ENCODE peak calls at places on chromosomes 5 and 9, in five cellular contexts. N is trophoblast cell, D is NCI-H1092 treated with DMSO at 0.1 percent for 48 hours, K is neural crest cell, V is tibial nerve. W is an unnamed sample.

GRCh38 chr9:78437721-78438610 is 141.0 kb downstream of the PSAT1 start:
- DNase-seq in D (no peak), N (no peak), K (no peak), V (no peak), W (no peak)

GRCh38 chr5:173714551-173715428 is 98.3 kb upstream of the BOD1 start:
- DNase-seq in D (no peak), V (no peak), K (no peak), N (peak), W (no peak)

GRCh38 chr5:134543820-134544692 is 18.6 kb downstream of the JADE2 start:
- DNase-seq in N (no peak), K (no peak), D (no peak), V (no peak), W (no peak)

GRCh38 chr9:124960409-124960752 is 19.5 kb upstream of the GOLGA1 start:
- DNase-seq in N (peak), V (no peak), K (no peak), D (no peak), W (no peak)

GRCh38 chr5:89065919-89066318 is 182.9 kb upstream of the MEF2C start:
- DNase-seq in K (no peak), V (no peak), D (no peak), N (peak), W (no peak)

GRCh38 chr9:105187781-105188180 is 56.7 kb upstream of the SLC44A1 start:
- DNase-seq in D (no peak), N (peak), V (no peak), K (no peak), W (no peak)

GRCh38 chr5:175884214-175884613 is 12.8 kb downstream of the CPLX2 start:
- DNase-seq in D (no peak), K (no peak), N (no peak), V (no peak), W (no peak)

GRCh38 chr5:146078566-146078965 is 26.8 kb downstream of the PLAC8L1 start:
- DNase-seq in K (no peak), N (no peak), D (no peak), V (no peak), W (no peak)

GRCh38 chr9:127122176-127123151 is at the start of gene ANGPTL2:
- DNase-seq in V (peak), K (peak), N (peak), D (peak), W (peak)

GRCh38 chr5:175627037-175627436 is 30.8 kb upstream of the HRH2 start:
- DNase-seq in N (no peak), D (no peak), K (no peak), V (no peak), W (no peak)

GRCh38 chr9:27866741-27867140 is 293.5 kb upstream of the C9orf72 start:
- DNase-seq in N (no peak), V (no peak), D (no peak), K (no peak), W (no peak)

GRCh38 chr9:124290053-124290581 is 32.4 kb downstream of the NEK6 start:
- DNase-seq in V (no peak), N (no peak), K (no peak), D (no peak), W (no peak)

GRCh38 chr9:91146391-91147019 is 215.2 kb downstream of the AUH start:
- DNase-seq in K (no peak), V (no peak), D (no peak), N (no peak), W (no peak)

GRCh38 chr9:5628183-5628529 is 751 bp upstream of the RIC1 start:
- DNase-seq in N (no peak), D (no peak), V (no peak), K (no peak), W (no peak)